ENCODE peak calls at places on chromosomes 4 and X, in four cellular contexts. K is lung, I is brain microvascular endothelial cell, S is fibroblast of lung. Z is an unnamed sample.

GRCh38 chrX:74492720-74493201 is 71.5 kb downstream of the SLC16A2 start:
- DNase-seq in K (no peak), I (no peak), S (no peak), Z (no peak)

GRCh38 chr4:140157341-140157740 is 3.4 kb upstream of the MAML3 start:
- DNase-seq in K (no peak), I (no peak), S (no peak), Z (no peak)

GRCh38 chrX:8848921-8849320 is 47.7 kb upstream of the FAM9A start:
- DNase-seq in K (no peak), I (no peak), S (peak), Z (no peak)

GRCh38 chr4:164442167-164442566 is 311.8 kb upstream of the SMIM31 start:
- DNase-seq in K (no peak), I (peak), S (peak), Z (no peak)

GRCh38 chr4:67680568-67681222 is 20.3 kb downstream of the UBA6 start:
- DNase-seq in K (no peak), I (peak), S (peak), Z (no peak)

GRCh38 chr4:82898322-82899243 is 2.0 kb upstream of the THAP9 start:
- DNase-seq in K (peak), I (peak), S (peak), Z (peak)

GRCh38 chrX:153946910-153947769 is 2.7 kb upstream of the RENBP start:
- DNase-seq in K (peak), I (peak), S (peak), Z (peak)

GRCh38 chr4:183257808-183258207 is 62.3 kb downstream of the CLDN22 start:
- DNase-seq in K (no peak), I (no peak), S (no peak), Z (no peak)

GRCh38 chrX:38887222-38887621 is 86.0 kb downstream of the MID1IP1 start:
- DNase-seq in K (no peak), I (no peak), S (no peak), Z (no peak)

GRCh38 chr4:95761441-95761840 is 78.5 kb upstream of the PDHA2 start:
- DNase-seq in K (no peak), I (peak), S (peak), Z (peak)

GRCh38 chrX:153959649-153960048 is 12.0 kb downstream of the HCFC1 start:
- DNase-seq in K (no peak), I (no peak), S (no peak), Z (no peak)

GRCh38 chrX:44878780-44879179 is 5.8 kb downstream of the KDM6A start:
- DNase-seq in K (no peak), I (no peak), S (no peak), Z (no peak)

GRCh38 chr4:38154251-38154650 is 194.1 kb downstream of the PTTG2 start:
- DNase-seq in K (no peak), I (no peak), S (no peak), Z (no peak)

GRCh38 chrX:10393899-10394298 is 226.5 kb downstream of the MID1 start:
- DNase-seq in K (no peak), I (peak), S (no peak), Z (peak)

GRCh38 chrX:153032397-153033118 is 23.7 kb upstream of the PNMA3 start:
- DNase-seq in K (peak), I (peak), S (peak), Z (peak)

GRCh38 chrX:117996408-117996807 is 120.2 kb downstream of the KLHL13 start:
- DNase-seq in K (no peak), I (no peak), S (no peak), Z (no peak)

GRCh38 chrX:9282325-9282724 is 182.5 kb upstream of the TBL1X start:
- DNase-seq in K (no peak), I (no peak), S (no peak), Z (no peak)

GRCh38 chr4:142801966-142802365 is 44.1 kb downstream of the INPP4B start:
- DNase-seq in K (no peak), I (no peak), S (no peak), Z (no peak)

GRCh38 chrX:19334945-19335626 is 8.6 kb upstream of the PDHA1 start:
- DNase-seq in K (no peak), I (peak), S (no peak), Z (peak)

GRCh38 chr4:44845309-44845708 is 119.0 kb upstream of the GNPDA2 start:
- DNase-seq in K (no peak), I (no peak), S (no peak), Z (no peak)

GRCh38 chr4:44845993-44846392 is 119.6 kb upstream of the GNPDA2 start:
- DNase-seq in K (no peak), I (no peak), S (no peak), Z (no peak)

DNA sequence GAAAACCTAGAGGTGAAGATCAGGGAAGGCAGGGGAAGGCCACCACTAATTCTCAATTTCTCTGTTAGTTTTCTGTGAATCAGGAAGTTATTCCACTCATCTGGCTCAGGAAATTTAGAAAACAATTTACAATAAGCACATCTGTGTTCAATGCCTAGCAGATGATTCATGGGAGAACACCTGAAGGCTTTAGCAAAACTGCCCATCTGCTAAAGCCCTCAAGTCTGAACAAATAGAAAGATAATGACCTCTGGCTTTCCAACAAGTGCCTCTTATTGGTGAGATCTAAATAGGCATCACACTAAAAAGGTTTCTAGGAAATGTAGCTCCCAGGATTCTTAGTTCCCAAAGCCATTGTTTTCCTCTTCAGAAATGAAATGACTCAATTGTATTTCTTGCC is 122.1 kb upstream of the GNPDA2 start:
- DNase-seq in K (no peak), I (no peak), S (no peak), Z (no peak)
- TF ChIP-seq CTCF in K (no peak), I (no peak), S (no peak), Z (no peak)

GRCh38 chrX:2608638-2609430 is 82.3 kb upstream of the CD99 start:
- DNase-seq in K (peak), I (peak), S (peak), Z (peak)
- TF ChIP-seq CTCF in K (no peak), I (no peak), S (no peak), Z (no peak)

GRCh38 chr4:125316781-125317525 is 2.2 kb downstream of the FAT4 start:
- DNase-seq in K (peak), I (peak), S (peak), Z (peak)
- TF ChIP-seq CTCF in K (no peak), I (peak), S (no peak), Z (no peak)

DNA sequence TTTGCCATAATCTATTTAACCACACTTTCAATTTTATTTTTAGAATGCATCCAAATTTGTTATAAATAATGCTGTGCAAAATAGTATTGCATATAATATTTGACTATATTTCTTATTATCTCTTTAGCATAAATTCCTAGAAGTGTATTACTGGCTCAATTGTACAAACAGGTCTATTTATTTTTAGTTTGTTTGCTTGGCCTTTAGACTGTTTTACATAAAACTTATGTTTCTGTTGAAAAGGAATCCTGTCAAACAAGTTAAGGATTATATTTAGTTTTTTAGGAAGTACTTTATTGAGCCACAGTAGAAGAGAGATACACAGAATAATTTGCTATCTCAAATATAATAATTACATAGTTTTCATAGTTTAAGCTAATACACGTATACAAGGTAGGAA is 413.8 kb downstream of the GBA3 start:
- DNase-seq in K (no peak), I (no peak), S (no peak), Z (no peak)
- TF ChIP-seq CTCF in K (no peak), I (no peak), S (no peak), Z (no peak)

DNA sequence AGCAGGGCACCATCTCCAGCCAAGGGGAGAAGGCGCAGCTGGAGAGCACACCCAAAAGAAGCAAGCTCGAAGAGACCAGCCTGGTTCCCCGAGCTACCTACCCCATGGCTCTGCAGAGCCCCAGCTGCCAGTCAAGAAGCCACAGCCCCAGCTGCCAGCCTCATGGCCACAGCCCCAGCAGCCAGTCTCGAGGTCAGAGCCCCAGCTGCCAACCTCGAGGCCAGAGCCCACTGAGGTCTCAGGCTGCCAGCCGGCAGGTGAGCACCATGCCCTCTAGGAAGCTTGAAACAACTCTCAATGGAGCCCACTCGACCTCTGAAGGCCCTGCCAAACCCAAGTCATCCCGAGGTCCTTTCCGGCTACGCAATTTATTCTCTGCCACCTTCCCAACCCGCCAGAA is 27.0 kb upstream of the PRPS1 start:
- DNase-seq in K (no peak), I (no peak), S (no peak), Z (no peak)
- TF ChIP-seq CTCF in K (no peak), I (no peak), S (no peak), Z (no peak)

DNA sequence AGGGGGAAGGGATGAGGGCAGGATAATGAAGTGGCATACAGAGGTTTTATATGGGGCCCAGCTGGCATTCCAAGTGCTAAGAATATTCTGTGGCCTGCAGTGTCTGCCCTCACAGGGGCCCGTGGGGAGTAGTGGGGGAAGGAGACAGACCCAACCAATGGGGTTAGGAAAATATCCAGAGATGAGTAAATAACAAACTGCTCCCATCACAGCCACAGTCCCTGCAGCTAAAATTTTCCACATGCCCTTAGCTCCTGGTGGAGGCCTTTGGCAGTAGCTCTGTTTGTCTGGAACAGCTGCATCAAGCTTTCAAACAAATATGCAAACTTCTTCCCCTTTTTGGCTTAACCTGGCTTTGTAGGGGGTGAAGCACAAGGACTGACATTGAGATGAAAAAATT is 3.1 kb downstream of the SRPX2 start:
- DNase-seq in K (no peak), I (no peak), S (peak), Z (peak)
- TF ChIP-seq CTCF in K (no peak), I (peak), S (no peak), Z (no peak)

DNA sequence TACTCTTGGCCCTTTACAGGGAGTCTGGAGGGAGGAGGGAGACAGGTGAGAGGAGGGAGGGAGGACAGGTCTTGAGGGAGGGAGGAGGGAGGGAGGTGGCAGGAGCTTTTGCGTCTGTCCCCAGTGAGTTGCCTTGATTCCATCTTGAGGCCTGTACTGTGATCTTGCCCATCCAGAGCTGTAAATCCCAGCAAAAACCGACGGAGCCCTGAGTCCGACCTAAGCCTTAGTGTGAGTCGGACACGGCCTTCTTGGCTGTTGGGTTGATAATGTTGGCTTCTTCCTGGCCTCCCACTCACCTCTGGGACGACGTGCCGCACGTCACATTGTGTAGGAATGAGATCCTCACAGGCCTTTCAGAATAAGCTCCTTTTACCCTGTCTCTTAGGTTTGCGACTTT is 72.5 kb downstream of the RGS12 start:
- DNase-seq in K (peak), I (no peak), S (no peak), Z (no peak)
- TF ChIP-seq CTCF in K (no peak), I (no peak), S (no peak), Z (no peak)

GRCh38 chr4:87734936-87735335 is 64.4 kb upstream of the IBSP start:
- DNase-seq in K (no peak), I (no peak), S (no peak), Z (no peak)
- TF ChIP-seq CTCF in K (no peak), I (no peak), S (no peak), Z (no peak)

GRCh38 chrX:11484290-11484689 is 181.4 kb downstream of the ARHGAP6 start:
- DNase-seq in K (no peak), I (no peak), S (no peak), Z (no peak)
- TF ChIP-seq CTCF in K (no peak), I (no peak), S (no peak), Z (no peak)

GRCh38 chr4:184740965-184741364 is 7.1 kb upstream of the CENPU start:
- DNase-seq in K (no peak), I (no peak), S (no peak), Z (no peak)
- TF ChIP-seq CTCF in K (no peak), I (no peak), S (no peak), Z (no peak)

Z was measured in endothelial cell of umbilical vein.